ENCODE peak calls at places on chromosomes 5 and 9, in five cellular contexts. O is activated T-cell treated with anti-CD3 and anti-CD28 coated beads for 48 hours; T is stimulated activated CD4-positive, alpha-beta T cell treated with anti-CD3 and anti-CD28 coated beads, Interleukin-12 subunit alpha, Interleukin-12 subunit beta, amount 100 ng/mL, for 4 hours; X is NCI-H774; Q is BE2C. V is an unnamed sample.

GRCh38 chr9:89801723-89802680 is 197.2 kb downstream of the GADD45G start:
- DNase-seq in O (no peak), T (no peak), X (no peak), Q (no peak), V (no peak)

GRCh38 chr9:78295731-78296130 is 1.2 kb upstream of the PSAT1 start:
- DNase-seq in O (no peak), T (no peak), X (no peak), Q (no peak), V (no peak)

GRCh38 chr5:33810491-33811120 is 81.2 kb downstream of the ADAMTS12 start:
- DNase-seq in O (no peak), T (no peak), X (no peak), Q (no peak), V (no peak)

GRCh38 chr5:79956173-79956670 is 34.8 kb downstream of the MTX3 start:
- DNase-seq in O (no peak), T (no peak), X (no peak), Q (no peak), V (no peak)

GRCh38 chr5:172187118-172188032 is 649 bp downstream of the STK10 start:
- DNase-seq in O (peak), T (peak), X (peak), Q (peak), V (peak)

GRCh38 chr9:120723547-120723946 is 9.3 kb upstream of the MEGF9 start:
- DNase-seq in O (no peak), T (no peak), X (peak), Q (no peak), V (no peak)

GRCh38 chr5:139593716-139594319 is 32.7 kb downstream of the UBE2D2 start:
- DNase-seq in O (no peak), T (no peak), X (no peak), Q (no peak), V (no peak)

GRCh38 chr9:33517373-33517772 is 6.7 kb upstream of the ANKRD18B start:
- DNase-seq in O (no peak), T (no peak), X (no peak), Q (peak), V (peak)

GRCh38 chr5:168066536-168067208 is 224.8 kb upstream of the WWC1 start:
- DNase-seq in O (no peak), T (no peak), X (no peak), Q (no peak), V (no peak)

GRCh38 chr5:88680253-88681132 is 202.5 kb downstream of the MEF2C start:
- DNase-seq in O (peak), T (peak), X (peak), Q (peak), V (peak)

GRCh38 chr5:13946111-13946510 is 1.6 kb upstream of the DNAH5 start:
- DNase-seq in O (no peak), T (no peak), X (no peak), Q (no peak), V (no peak)

V was measured in GM13977.